ENCODE peak calls at places on chromosome 17, in four cellular contexts. P is NCI-H2081, B is HAP-1, T is mesothelial cell of epicardium. D is an unnamed sample.

GRCh38 chr17:31581022-31581483 is 189.6 kb downstream of the RAB11FIP4 start:
- DNase-seq in B (no peak), P (peak), T (no peak), D (no peak)

GRCh38 chr17:55895112-55895759 is 144.4 kb downstream of the PCTP start:
- DNase-seq in B (no peak), P (no peak), T (no peak), D (no peak)

GRCh38 chr17:67994827-67995567 is 1.3 kb downstream of the C17orf58 start:
- DNase-seq in B (peak), P (peak), T (no peak), D (no peak)

GRCh38 chr17:61451538-61452300 is 503 bp upstream of the TBX4 start:
- DNase-seq in T (peak), P (no peak), B (no peak), D (no peak)

GRCh38 chr17:78105551-78105950 is 23.0 kb downstream of the TMC6 start:
- DNase-seq in T (no peak), P (no peak), B (peak), D (no peak)

GRCh38 chr17:77957215-77957868 is 1.2 kb upstream of the TNRC6C start:
- DNase-seq in T (no peak), B (no peak), P (no peak), D (no peak)

GRCh38 chr17:74842599-74843351 is 16.9 kb downstream of the GRIN2C start:
- DNase-seq in P (peak), T (peak), B (no peak), D (peak)

GRCh38 chr17:4531988-4532736 is 23.0 kb downstream of the MYBBP1A start:
- DNase-seq in B (no peak), P (no peak), T (no peak), D (no peak)

GRCh38 chr17:82967268-82968032 is 112.0 kb upstream of the METRNL start:
- DNase-seq in P (no peak), T (no peak), B (no peak), D (no peak)

GRCh38 chr17:3678095-3678820 is 9.6 kb downstream of the EMC6 start:
- DNase-seq in T (no peak), B (no peak), P (no peak), D (no peak)

GRCh38 chr17:77391668-77392375 is 251.1 kb downstream of the SEC14L1 start:
- DNase-seq in P (no peak), B (peak), T (no peak), D (no peak)

GRCh38 chr17:58005031-58005727 is 1.9 kb downstream of the SRSF1 start:
- DNase-seq in T (no peak), B (peak), P (no peak), D (no peak)

GRCh38 chr17:9568957-9569588 is 6.5 kb downstream of the STX8 start:
- DNase-seq in P (no peak), T (no peak), B (no peak), D (no peak)

GRCh38 chr17:49132699-49133364 is at the start of gene B4GALNT2:
- DNase-seq in B (no peak), T (peak), P (no peak), D (no peak)

GRCh38 chr17:57481901-57482300 is 225.6 kb downstream of the MSI2 start:
- DNase-seq in B (no peak), P (no peak), T (no peak), D (no peak)

GRCh38 chr17:27236710-27237315 is 57.1 kb upstream of the WSB1 start:
- DNase-seq in T (peak), B (peak), P (peak), D (peak)

GRCh38 chr17:74417178-74418045 is 14.5 kb upstream of the GPRC5C start:
- DNase-seq in P (no peak), B (no peak), T (no peak), D (no peak)

GRCh38 chr17:72972263-72972951 is 120.1 kb downstream of the SLC39A11 start:
- DNase-seq in T (no peak), B (no peak), P (no peak), D (no peak)

GRCh38 chr17:60314423-60314822 is 77.5 kb downstream of the USP32 start:
- DNase-seq in B (no peak), T (no peak), P (no peak), D (no peak)